ENCODE peak calls at places on chromosome 18, in five cellular contexts. X is HepG2, R is A549, I is H54, C is GM12891. E is an unnamed sample.

GRCh38 chr18:49851624-49852023 is 38.3 kb upstream of the ACAA2 start:
- DNase-seq in X (no peak), R (no peak), I (no peak), C (no peak), E (no peak)

GRCh38 chr18:45974088-45974536 is 7.0 kb upstream of the EPG5 start:
- DNase-seq in X (peak), R (peak), I (peak), C (peak), E (no peak)

GRCh38 chr18:44033144-44033543 is 647.5 kb upstream of the SETBP1 start:
- DNase-seq in X (peak), R (no peak), I (no peak), C (no peak), E (no peak)

GRCh38 chr18:77815666-77816338 is 566.2 kb downstream of the GALR1 start:
- DNase-seq in X (no peak), R (no peak), I (no peak), C (no peak), E (no peak)

GRCh38 chr18:48827321-48828200 is 123.2 kb downstream of the SMAD7 start:
- DNase-seq in X (no peak), R (no peak), I (no peak), C (no peak), E (peak)

GRCh38 chr18:56283346-56283745 is 355.0 kb downstream of the TXNL1 start:
- DNase-seq in X (no peak), R (no peak), I (no peak), C (no peak), E (no peak)

GRCh38 chr18:77560334-77560970 is 310.8 kb downstream of the GALR1 start:
- DNase-seq in X (no peak), R (no peak), I (no peak), C (no peak), E (no peak)

GRCh38 chr18:78939105-78939504 is 40.5 kb upstream of the SALL3 start:
- DNase-seq in X (no peak), R (no peak), I (no peak), C (peak), E (no peak)

GRCh38 chr18:48541026-48541746 is 2.4 kb downstream of the CTIF start:
- DNase-seq in X (no peak), R (peak), I (peak), C (peak), E (peak)

GRCh38 chr18:8707946-8708345 is 2.6 kb downstream of the MTCL1 start:
- DNase-seq in X (peak), R (no peak), I (no peak), C (no peak), E (no peak)

GRCh38 chr18:46013484-46014189 is 46.5 kb upstream of the EPG5 start:
- DNase-seq in X (no peak), R (no peak), I (no peak), C (no peak), E (no peak)

GRCh38 chr18:45121146-45121545 is 440.5 kb downstream of the SETBP1 start:
- DNase-seq in X (no peak), R (no peak), I (no peak), C (no peak), E (no peak)

GRCh38 chr18:79093986-79094385 is 24.8 kb downstream of the ATP9B start:
- DNase-seq in X (no peak), R (no peak), I (no peak), C (no peak), E (no peak)

GRCh38 chr18:76149728-76150127 is 345.3 kb downstream of the ZNF516 start:
- DNase-seq in X (no peak), R (no peak), I (no peak), C (no peak), E (no peak)

GRCh38 chr18:44325903-44326650 is 354.6 kb upstream of the SETBP1 start:
- DNase-seq in X (no peak), R (peak), I (no peak), C (no peak), E (peak)

GRCh38 chr18:12076424-12077140 is 17.1 kb upstream of the ANKRD62 start:
- DNase-seq in X (no peak), R (peak), I (no peak), C (no peak), E (no peak)

GRCh38 chr18:57110295-57110694 is 36.6 kb upstream of the BOD1L2 start:
- DNase-seq in X (no peak), R (no peak), I (no peak), C (no peak), E (no peak)

GRCh38 chr18:5122270-5122669 is 74.8 kb downstream of the AKAIN1 start:
- DNase-seq in X (no peak), R (no peak), I (no peak), C (no peak), E (no peak)

GRCh38 chr18:67385455-67385854 is 131.1 kb downstream of the DSEL start:
- DNase-seq in X (peak), R (no peak), I (no peak), C (no peak), E (no peak)

GRCh38 chr18:60064271-60064670 is 164.5 kb downstream of the PMAIP1 start:
- DNase-seq in X (no peak), R (no peak), I (no peak), C (no peak), E (no peak)

GRCh38 chr18:76491436-76491800 is 3.6 kb downstream of the ZNF516 start:
- DNase-seq in X (peak), R (peak), I (no peak), C (peak), E (no peak)

GRCh38 chr18:77103181-77103875 is 29.3 kb downstream of the MBP start:
- DNase-seq in X (no peak), R (no peak), I (no peak), C (no peak), E (no peak)

GRCh38 chr18:13147146-13147545 is 71.4 kb upstream of the LDLRAD4 start:
- DNase-seq in X (peak), R (no peak), I (no peak), C (no peak), E (no peak)

GRCh38 chr18:33231474-33232317 is 208.8 kb downstream of the CCDC178 start:
- DNase-seq in X (peak), R (peak), I (peak), C (peak), E (peak)

GRCh38 chr18:52190630-52191029 is 149.4 kb upstream of the DCC start:
- DNase-seq in X (no peak), R (no peak), I (no peak), C (no peak), E (no peak)

GRCh38 chr18:475202-475624 is 25.3 kb downstream of the COLEC12 start:
- DNase-seq in X (peak), R (no peak), I (peak), C (no peak), E (peak)

GRCh38 chr18:48834421-48835011 is 116.2 kb downstream of the SMAD7 start:
- DNase-seq in X (no peak), R (peak), I (peak), C (peak), E (peak)

GRCh38 chr18:45793295-45793965 is 32.0 kb upstream of the SIGLEC15 start:
- DNase-seq in X (no peak), R (peak), I (no peak), C (no peak), E (no peak)

GRCh38 chr18:34956663-34957062 is 84.5 kb upstream of the MAPRE2 start:
- DNase-seq in X (no peak), R (no peak), I (no peak), C (no peak), E (no peak)

GRCh38 chr18:58828399-58829121 is 36.1 kb upstream of the ZNF532 start:
- DNase-seq in X (no peak), R (no peak), I (no peak), C (no peak), E (no peak)

GRCh38 chr18:621181-621580 is 24.4 kb downstream of the CLUL1 start:
- DNase-seq in X (no peak), R (no peak), I (peak), C (no peak), E (no peak)

GRCh38 chr18:60413944-60414547 is 41.5 kb upstream of the MC4R start:
- DNase-seq in X (peak), R (no peak), I (no peak), C (no peak), E (peak)

GRCh38 chr18:49226935-49227334 is 233.5 kb downstream of the DYM start:
- DNase-seq in X (no peak), R (no peak), I (no peak), C (no peak), E (no peak)

GRCh38 chr18:35547008-35547605 is 34.4 kb upstream of the GALNT1 start:
- DNase-seq in X (no peak), R (no peak), I (no peak), C (no peak), E (no peak)

GRCh38 chr18:59145055-59145454 is 5.4 kb downstream of the SEC11C start:
- DNase-seq in X (no peak), R (no peak), I (no peak), C (no peak), E (no peak)

DNA sequence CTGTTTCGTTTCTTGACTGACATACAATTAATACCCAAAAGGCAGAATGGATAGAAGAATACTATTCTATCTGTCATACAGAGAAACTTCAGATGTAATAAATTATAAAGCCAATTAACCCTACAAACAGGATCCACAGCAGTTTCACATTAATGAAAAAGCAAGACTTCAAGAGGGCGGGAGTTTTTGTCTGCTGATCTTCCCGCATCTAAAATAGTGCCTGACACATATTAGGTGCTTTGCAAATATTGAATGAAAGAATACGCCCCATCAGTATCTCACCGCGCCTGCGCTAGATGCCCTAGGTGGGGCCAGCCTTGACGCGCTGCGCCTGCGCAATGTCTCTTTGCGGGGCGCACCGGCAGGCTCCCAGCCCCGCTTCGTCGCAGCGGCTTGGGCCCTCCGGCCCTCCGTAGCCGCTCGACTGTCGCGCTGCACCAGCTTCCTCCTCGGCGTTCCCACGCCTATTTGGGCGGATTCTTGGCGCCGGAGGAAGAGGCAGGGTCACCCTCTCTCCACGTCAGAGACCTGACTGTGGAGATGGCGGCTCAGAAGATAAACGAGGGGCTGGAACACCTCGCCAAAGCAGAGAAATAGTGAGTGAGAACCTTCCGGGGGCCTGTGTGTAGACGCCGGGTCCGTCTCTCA is at the start of gene NAPG:
- DNase-seq in X (peak), R (peak), I (peak), C (peak), E (peak)
- TF ChIP-seq POLR2A in X (peak), R (peak), I (peak), C (peak), E (peak)

GRCh38 chr18:25097119-25098114 is 254.5 kb downstream of the ZNF521 start:
- DNase-seq in X (no peak), R (no peak), I (no peak), C (no peak), E (no peak)
- TF ChIP-seq POLR2A in X (no peak), R (no peak), I (no peak), C (no peak), E (no peak)

GRCh38 chr18:26089247-26090129 is 925 bp downstream of the SS18 start:
- DNase-seq in X (peak), R (no peak), I (peak), C (no peak), E (peak)

GRCh38 chr18:26086959-26087358 is 3.5 kb downstream of the SS18 start:
- DNase-seq in X (no peak), R (no peak), I (no peak), C (no peak), E (no peak)

GRCh38 chr18:26088482-26088881 is 1.9 kb downstream of the SS18 start:
- DNase-seq in X (no peak), R (no peak), I (no peak), C (no peak), E (no peak)

GRCh38 chr18:26091047-26091630 is 726 bp upstream of the SS18 start:
- DNase-seq in X (peak), R (peak), I (peak), C (no peak), E (no peak)

DNA sequence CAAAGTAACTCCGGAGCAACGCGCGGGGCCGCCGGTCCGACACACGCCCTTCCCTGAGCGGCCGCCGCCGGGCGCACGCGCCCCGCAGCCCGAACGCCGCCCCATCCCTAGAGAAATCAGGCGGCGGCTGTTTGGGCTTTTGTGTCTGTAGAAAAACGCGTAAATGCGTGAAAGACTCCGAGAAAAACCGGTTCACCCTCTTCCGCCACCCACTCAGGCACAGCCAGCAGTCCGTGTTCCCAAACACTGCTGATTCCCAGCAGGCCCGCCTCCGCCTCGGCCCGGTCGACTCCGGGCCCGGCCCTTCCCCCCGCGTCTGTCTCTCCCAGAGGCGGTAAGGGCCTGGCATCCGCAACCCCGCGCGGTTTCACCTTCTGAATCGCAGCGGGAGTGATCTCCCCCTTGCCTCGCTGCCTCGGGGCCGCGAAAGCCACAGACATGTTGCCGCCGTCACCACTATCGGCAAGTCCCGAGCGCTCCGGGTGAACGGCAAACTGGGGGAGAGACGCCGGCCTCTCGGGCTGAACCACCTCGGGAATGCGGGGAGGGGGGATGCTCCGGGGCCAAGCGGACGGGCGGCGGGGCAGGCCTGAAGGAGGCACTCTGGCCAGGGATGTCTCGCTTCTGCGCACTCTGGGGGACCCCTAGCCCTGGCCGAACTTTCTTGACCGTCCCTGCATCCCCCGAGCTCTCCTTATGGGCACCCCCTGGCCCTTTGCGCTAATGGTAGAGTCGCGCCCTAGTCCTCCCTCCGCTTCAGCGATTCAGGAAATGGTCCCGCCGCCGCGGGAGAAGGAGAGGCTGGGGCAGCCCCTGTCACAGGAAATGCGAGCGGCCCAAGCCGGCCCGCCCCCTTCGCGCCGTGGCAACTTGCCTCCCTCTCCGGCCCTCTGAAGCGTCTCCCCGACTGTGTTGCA is at the start of gene SS18:
- DNase-seq in X (peak), R (peak), I (peak), C (peak), E (peak)
- TF ChIP-seq POLR2A in X (peak), R (peak), I (peak), C (peak), E (peak)

GRCh38 chr18:74291771-74292540 is at the start of gene CYB5A:
- DNase-seq in X (peak), R (peak), I (no peak), C (peak), E (peak)
- TF ChIP-seq POLR2A in X (peak), R (peak), I (no peak), C (no peak), E (no peak)

GRCh38 chr18:22933206-22933957 is at the start of gene RBBP8:
- DNase-seq in X (peak), R (peak), I (peak), C (peak), E (peak)
- TF ChIP-seq POLR2A in X (peak), R (peak), I (peak), C (peak), E (peak)

DNA sequence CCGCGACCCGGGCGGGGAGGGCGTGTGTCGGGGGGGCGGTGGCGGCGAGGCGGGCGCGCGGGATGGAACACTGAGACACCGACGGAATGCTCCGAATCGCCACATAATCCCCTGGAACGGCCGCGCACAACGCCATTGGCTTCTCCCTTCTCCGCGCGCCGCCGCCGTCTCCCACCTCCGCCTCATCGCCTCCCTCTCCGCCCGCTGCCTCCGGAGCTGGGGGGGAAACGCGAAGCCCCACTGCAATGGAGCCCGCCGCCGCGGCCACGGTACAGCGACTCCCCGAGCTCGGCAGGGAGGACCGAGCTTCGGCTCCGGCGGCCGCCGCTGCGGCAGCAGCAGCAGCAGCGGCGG is at the start of gene PHLPP1:
- DNase-seq in X (no peak), R (no peak), I (no peak), C (peak), E (no peak)
- TF ChIP-seq POLR2A in X (peak), R (peak), I (peak), C (no peak), E (peak)

GRCh38 chr18:63236417-63236816 is 83.2 kb downstream of the BCL2 start:
- DNase-seq in X (no peak), R (no peak), I (no peak), C (no peak), E (no peak)
- TF ChIP-seq POLR2A in X (no peak), R (no peak), I (no peak), C (no peak), E (no peak)

GRCh38 chr18:42950732-42951131 is 164.8 kb downstream of the RIT2 start:
- DNase-seq in X (no peak), R (no peak), I (no peak), C (no peak), E (no peak)

GRCh38 chr18:42954887-42955286 is 160.6 kb downstream of the RIT2 start:
- DNase-seq in X (no peak), R (no peak), I (no peak), C (no peak), E (no peak)

GRCh38 chr18:42956287-42956686 is 159.2 kb downstream of the RIT2 start:
- DNase-seq in X (no peak), R (no peak), I (no peak), C (no peak), E (no peak)

GRCh38 chr18:42958353-42958752 is 157.1 kb downstream of the RIT2 start:
- DNase-seq in X (no peak), R (no peak), I (no peak), C (no peak), E (no peak)

DNA sequence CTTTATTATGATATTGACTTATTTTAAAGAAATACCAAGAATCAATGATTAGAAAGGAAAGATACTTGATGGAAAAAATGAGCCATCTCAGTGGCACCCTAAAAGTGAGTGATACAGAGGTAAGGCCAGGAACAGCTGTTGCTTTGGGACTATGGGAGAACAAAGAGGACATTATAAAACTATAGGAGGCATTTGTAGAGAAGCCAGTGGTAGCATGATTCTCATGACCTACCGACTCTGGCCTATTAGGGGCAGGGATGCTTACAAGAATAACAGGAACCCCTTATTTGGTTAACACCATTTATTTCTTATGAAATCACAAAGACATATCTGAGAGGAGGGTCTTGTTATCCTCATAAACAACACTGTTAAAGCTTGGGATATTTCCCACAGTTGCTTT is 162.2 kb downstream of the RIT2 start:
- DNase-seq in X (no peak), R (no peak), I (no peak), C (no peak), E (no peak)
- TF ChIP-seq POLR2A in X (no peak), R (no peak), I (no peak), C (no peak), E (no peak)

GRCh38 chr18:50967714-50968661 is at the start of gene ELAC1:
- DNase-seq in X (peak), R (peak), I (peak), C (peak), E (peak)
- TF ChIP-seq POLR2A in X (peak), R (peak), I (peak), C (peak), E (peak)